ENCODE peak calls at places on chromosomes 13 and 19, in eight cellular contexts. R is GM23248, M is fibroblast of lung, Y is SK-N-SH, D is PC-3, X is GM23338, N is mammary epithelial cell, H is IMR-90. W is an unnamed sample.

GRCh38 chr19:54448037-54448773 is 794 bp upstream of the LENG8 start:
- DNase-seq in R (peak; percentile 84), M (peak; percentile 60), Y (peak; percentile 74), D (peak; percentile 54), X (peak; percentile 74), N (peak; percentile 55), H (peak; percentile 68), W (peak; percentile 95)

GRCh38 chr19:43148233-43148632 is 38.1 kb downstream of the PSG5 start:
- DNase-seq in R (peak; percentile 83), M (peak; percentile 71), Y (no peak), D (peak; percentile 18), X (no peak), N (peak; percentile 94), H (peak; percentile 93), W (peak; percentile 21)

GRCh38 chr13:107119989-107120881 is 552.3 kb upstream of the ARGLU1 start:
- DNase-seq in R (no peak), M (no peak), Y (no peak), D (no peak), X (no peak), N (no peak), H (no peak), W (no peak)

GRCh38 chr13:95474992-95475391 is 77.5 kb upstream of the CLDN10 start:
- DNase-seq in R (no peak), M (no peak), Y (no peak), D (no peak), X (peak; percentile 33), N (no peak), H (no peak), W (no peak)

GRCh38 chr13:41563501-41564001 is 106.2 kb downstream of the RGCC start:
- DNase-seq in R (peak; percentile 36), M (peak; percentile 72), Y (no peak), D (peak; percentile 30), X (no peak), N (peak; percentile 39), H (peak; percentile 50), W (no peak)

GRCh38 chr13:47426126-47426849 is 529.4 kb upstream of the HTR2A start:
- DNase-seq in R (peak; percentile 96), M (peak; percentile 97), Y (no peak), D (peak; percentile 81), X (no peak), N (peak; percentile 24), H (peak; percentile 86), W (no peak)

GRCh38 chr13:79307433-79307861 is 98.6 kb downstream of the RBM26 start:
- DNase-seq in R (no peak), M (no peak), Y (no peak), D (no peak), X (no peak), N (no peak), H (peak; percentile 16), W (no peak)

GRCh38 chr19:39390460-39390758 is 497 bp downstream of the PAF1 start:
- DNase-seq in R (peak; percentile 75), M (peak; percentile 9), Y (no peak), D (peak; percentile 45), X (no peak), N (peak; percentile 78), H (no peak), W (peak; percentile 76)

GRCh38 chr19:12139309-12139708 is 841 bp downstream of the ZNF20 start:
- DNase-seq in R (peak; percentile 53), M (no peak), Y (no peak), D (peak; percentile 35), X (peak; percentile 18), N (no peak), H (peak; percentile 8), W (no peak)

GRCh38 chr19:40313229-40313983 is 28.3 kb upstream of the AKT2 start:
- DNase-seq in R (no peak), M (no peak), Y (no peak), D (no peak), X (no peak), N (no peak), H (no peak), W (no peak)

GRCh38 chr13:40120288-40120687 is 464.8 kb downstream of the COG6 start:
- DNase-seq in R (peak; percentile 73), M (peak; percentile 60), Y (no peak), D (no peak), X (no peak), N (peak; percentile 25), H (no peak), W (no peak)
- H3K27ac ChIP-seq in R (peak overlapping the region; percentile 96), M (no peak overlapping the region), Y (no peak overlapping the region), D (no peak overlapping the region), X (no peak overlapping the region), N (no peak overlapping the region), H (no peak overlapping the region), W (peak overlapping the region; percentile 76)

DNA sequence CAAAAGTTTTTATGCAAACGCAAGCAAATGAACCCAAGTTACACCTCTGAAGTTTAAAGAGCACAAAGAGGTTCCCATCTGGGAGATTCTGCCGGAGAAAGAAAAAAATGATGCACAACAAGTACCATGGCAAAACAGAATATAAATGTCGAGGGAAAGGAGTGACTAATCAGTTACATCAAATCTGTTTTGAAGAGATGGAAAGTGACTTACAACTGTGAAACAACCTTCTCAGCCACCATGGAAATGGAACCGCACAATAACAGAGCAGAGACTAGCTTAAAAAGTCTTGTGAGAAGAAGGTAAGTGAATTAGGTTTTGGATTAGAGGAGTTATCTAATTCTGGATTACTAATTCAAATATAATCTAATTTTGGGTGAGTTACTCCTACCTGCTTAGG is 2.4 kb downstream of the HSPH1 start:
- DNase-seq in R (peak; percentile 25), M (no peak), Y (no peak), D (no peak), X (no peak), N (peak; percentile 5), H (peak; percentile 7), W (peak; percentile 44)
- H4K20me1 ChIP-seq in R (peaks cover 5% of the 10 kb centered on the region), M (no peaks in the 10 kb centered on the region), Y (peaks cover 19% of the 10 kb centered on the region), D (peaks cover 27% of the 10 kb centered on the region), X (peaks cover 23% of the 10 kb centered on the region), N (no peaks in the 10 kb centered on the region), H (peaks cover 15% of the 10 kb centered on the region), W (peaks cover 14% of the 10 kb centered on the region)

GRCh38 chr19:4760285-4760650 is 31.3 kb upstream of the FEM1A start:
- DNase-seq in R (no peak), M (no peak), Y (no peak), D (no peak), X (no peak), N (no peak), H (no peak), W (no peak)
- H3K27ac ChIP-seq in R (no peak overlapping the region), M (no peak overlapping the region), Y (no peak overlapping the region), D (no peak overlapping the region), X (no peak overlapping the region), N (no peak overlapping the region), H (no peak overlapping the region), W (no peak overlapping the region)

GRCh38 chr13:98041081-98041820 is 87.8 kb downstream of the IPO5 start:
- DNase-seq in R (peak; percentile 82), M (no peak), Y (no peak), D (no peak), X (no peak), N (peak; percentile 48), H (no peak), W (peak; percentile 79)

GRCh38 chr13:98048263-98048662 is 94.6 kb upstream of the FARP1 start:
- DNase-seq in R (no peak), M (no peak), Y (no peak), D (no peak), X (peak; percentile 16), N (no peak), H (no peak), W (no peak)

GRCh38 chr13:98039964-98040363 is 86.5 kb downstream of the IPO5 start:
- DNase-seq in R (no peak), M (no peak), Y (no peak), D (no peak), X (peak; percentile 43), N (no peak), H (no peak), W (no peak)

GRCh38 chr13:98039261-98039660 is 85.8 kb downstream of the IPO5 start:
- DNase-seq in R (no peak), M (no peak), Y (no peak), D (no peak), X (no peak), N (no peak), H (no peak), W (no peak)

GRCh38 chr13:98044301-98044700 is 90.8 kb downstream of the IPO5 start:
- DNase-seq in R (no peak), M (no peak), Y (no peak), D (no peak), X (no peak), N (peak; percentile 78), H (no peak), W (no peak)
- H4K20me1 ChIP-seq in R (no peaks in the 10 kb centered on the region), M (no peaks in the 10 kb centered on the region), Y (no peaks in the 10 kb centered on the region), D (no peaks in the 10 kb centered on the region), X (no peaks in the 10 kb centered on the region), N (no peaks in the 10 kb centered on the region), H (no peaks in the 10 kb centered on the region), W (no peaks in the 10 kb centered on the region)

GRCh38 chr13:87331178-87331577 is 340.0 kb upstream of the SLITRK5 start:
- DNase-seq in R (no peak), M (peak; percentile 74), Y (no peak), D (no peak), X (no peak), N (peak; percentile 91), H (no peak), W (no peak)

GRCh38 chr13:87334176-87334575 is 337.0 kb upstream of the SLITRK5 start:
- DNase-seq in R (no peak), M (no peak), Y (no peak), D (no peak), X (no peak), N (no peak), H (no peak), W (no peak)

DNA sequence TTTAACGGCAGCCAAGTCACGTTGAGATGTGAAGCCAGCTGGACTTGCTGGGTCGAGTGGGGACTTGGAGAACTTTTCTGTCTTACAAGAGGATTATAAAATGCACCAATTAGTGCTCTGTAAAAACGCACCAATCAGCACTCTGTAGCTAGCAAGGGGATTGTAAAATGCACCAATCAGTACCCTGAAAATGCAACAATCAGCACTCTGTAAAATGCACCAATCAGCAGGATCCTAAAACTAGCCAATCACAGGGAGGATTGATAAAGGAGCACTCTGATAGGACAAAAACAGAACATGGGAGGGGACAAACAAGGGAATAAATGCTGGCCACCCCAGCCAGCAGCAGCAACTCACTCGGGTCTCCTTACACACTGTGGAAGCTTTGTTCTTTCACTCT is 337.6 kb upstream of the SLITRK5 start:
- DNase-seq in R (no peak), M (no peak), Y (no peak), D (no peak), X (no peak), N (no peak), H (no peak), W (no peak)
- H3K27ac ChIP-seq in R (no peak overlapping the region), M (no peak overlapping the region), Y (no peak overlapping the region), D (no peak overlapping the region), X (no peak overlapping the region), N (no peak overlapping the region), H (no peak overlapping the region), W (no peak overlapping the region)

DNA sequence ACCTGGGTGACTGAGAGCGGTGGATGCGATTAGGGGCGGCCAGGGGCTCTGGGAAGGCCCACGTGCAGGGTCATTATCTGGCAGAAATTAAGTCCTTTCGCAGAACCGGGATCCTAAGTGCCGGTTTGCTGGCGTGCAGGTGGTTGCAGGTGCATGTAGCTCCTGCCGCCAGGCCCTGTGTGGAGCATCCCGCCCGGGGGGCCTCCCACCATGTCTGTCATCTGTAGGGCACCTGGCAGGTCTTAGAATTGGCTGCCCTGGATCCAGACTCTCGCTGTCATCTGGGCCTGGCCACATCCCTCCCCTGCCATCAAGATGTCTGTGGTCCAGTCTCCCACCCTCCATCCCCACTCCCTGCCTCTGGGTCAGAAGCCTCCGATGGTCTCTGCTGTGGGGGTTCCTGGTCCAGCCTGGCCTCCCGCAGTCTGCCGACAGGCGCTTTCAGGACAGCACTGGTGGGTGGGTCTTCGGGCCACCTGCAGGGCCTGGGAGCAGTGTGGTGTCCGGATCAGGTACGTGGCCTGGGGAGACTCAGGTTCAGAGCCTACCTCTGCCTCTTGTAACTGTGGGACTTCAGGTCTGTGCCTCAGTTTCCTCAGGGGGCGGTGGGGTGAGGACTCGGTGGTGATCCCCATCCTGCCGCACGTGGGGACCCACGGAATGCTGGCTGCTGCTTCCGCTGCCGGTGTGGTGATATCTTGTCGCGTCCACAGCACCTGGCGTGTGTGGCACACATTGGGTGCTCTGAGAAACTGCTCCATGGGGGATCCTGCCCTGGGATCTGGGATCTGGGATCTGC is 5.4 kb downstream of the GNA11 start:
- DNase-seq in R (no peak), M (no peak), Y (no peak), D (no peak), X (no peak), N (no peak), H (no peak), W (peak; percentile 77)
- H4K20me1 ChIP-seq in R (peaks cover 4% of the 10 kb centered on the region), M (no peaks in the 10 kb centered on the region), Y (peaks cover 97% of the 10 kb centered on the region), D (peaks cover 9% of the 10 kb centered on the region), X (peaks cover 10% of the 10 kb centered on the region), N (peaks cover 4% of the 10 kb centered on the region), H (peaks cover 97% of the 10 kb centered on the region), W (peaks cover 83% of the 10 kb centered on the region)